ENCODE peak calls at places on chromosomes 6 and 20, in ten cellular contexts. V, R, K, G, I, O, H, S, T and C are unnamed samples.

GRCh38 chr6:40112350-40112749 is 178.1 kb upstream of the MOCS1 start:
- DNase-seq in V (no peak), R (no peak), K (no peak), G (no peak), I (no peak), O (no peak), H (no peak), S (no peak), T (no peak), C (no peak)

GRCh38 chr20:58277578-58278344 is 31.8 kb upstream of the RAB22A start:
- DNase-seq in V (no peak), R (no peak), K (no peak), G (no peak), I (no peak), O (no peak), H (no peak), S (no peak), T (no peak), C (no peak)

GRCh38 chr20:6122111-6122872 is 538 bp downstream of the FERMT1 start:
- DNase-seq in V (peak), R (no peak), K (no peak), G (no peak), I (no peak), O (no peak), H (no peak), S (no peak), T (peak), C (no peak)

GRCh38 chr6:99790679-99791078 is 184.0 kb downstream of the PRDM13 start:
- DNase-seq in V (no peak), R (no peak), K (no peak), G (no peak), I (no peak), O (no peak), H (no peak), S (no peak), T (no peak), C (no peak)

GRCh38 chr6:6925391-6926164 is 182.2 kb upstream of the RREB1 start:
- DNase-seq in V (no peak), R (no peak), K (no peak), G (no peak), I (no peak), O (no peak), H (no peak), S (no peak), T (no peak), C (no peak)

GRCh38 chr6:142952614-142953013 is 7.6 kb upstream of the HIVEP2 start:
- DNase-seq in V (no peak), R (no peak), K (no peak), G (no peak), I (no peak), O (no peak), H (peak), S (no peak), T (peak), C (no peak)

GRCh38 chr6:81894788-81895221 is 142.3 kb upstream of the TENT5A start:
- DNase-seq in V (no peak), R (peak), K (no peak), G (no peak), I (no peak), O (no peak), H (no peak), S (no peak), T (no peak), C (no peak)

GRCh38 chr6:140480852-140481251 is 1106.4 kb upstream of the CITED2 start:
- DNase-seq in V (no peak), R (no peak), K (no peak), G (no peak), I (no peak), O (no peak), H (no peak), S (no peak), T (no peak), C (no peak)

GRCh38 chr6:169427856-169428255 is 174.2 kb upstream of the THBS2 start:
- DNase-seq in V (no peak), R (no peak), K (no peak), G (no peak), I (no peak), O (no peak), H (no peak), S (no peak), T (no peak), C (no peak)

GRCh38 chr6:114033606-114034005 is 62.7 kb upstream of the HDAC2 start:
- DNase-seq in V (no peak), R (no peak), K (no peak), G (no peak), I (no peak), O (no peak), H (no peak), S (no peak), T (no peak), C (no peak)

GRCh38 chr20:40702504-40702903 is 13.5 kb upstream of the MAFB start:
- DNase-seq in V (no peak), R (no peak), K (no peak), G (no peak), I (no peak), O (peak), H (no peak), S (no peak), T (no peak), C (no peak)

GRCh38 chr20:40763646-40764295 is 74.7 kb upstream of the MAFB start:
- DNase-seq in V (no peak), R (peak), K (no peak), G (no peak), I (no peak), O (no peak), H (no peak), S (no peak), T (no peak), C (no peak)

GRCh38 chr6:48765352-48765961 is 654.5 kb upstream of the PTCHD4 start:
- DNase-seq in V (no peak), R (no peak), K (peak), G (no peak), I (no peak), O (no peak), H (no peak), S (peak), T (no peak), C (peak)

GRCh38 chr6:139711714-139712585 is 337.5 kb upstream of the CITED2 start:
- DNase-seq in V (no peak), R (no peak), K (no peak), G (no peak), I (no peak), O (no peak), H (no peak), S (no peak), T (no peak), C (no peak)

GRCh38 chr6:142254513-142254912 is 47.3 kb upstream of the ADGRG6 start:
- DNase-seq in V (no peak), R (no peak), K (no peak), G (no peak), I (no peak), O (no peak), H (no peak), S (no peak), T (no peak), C (no peak)

DNA sequence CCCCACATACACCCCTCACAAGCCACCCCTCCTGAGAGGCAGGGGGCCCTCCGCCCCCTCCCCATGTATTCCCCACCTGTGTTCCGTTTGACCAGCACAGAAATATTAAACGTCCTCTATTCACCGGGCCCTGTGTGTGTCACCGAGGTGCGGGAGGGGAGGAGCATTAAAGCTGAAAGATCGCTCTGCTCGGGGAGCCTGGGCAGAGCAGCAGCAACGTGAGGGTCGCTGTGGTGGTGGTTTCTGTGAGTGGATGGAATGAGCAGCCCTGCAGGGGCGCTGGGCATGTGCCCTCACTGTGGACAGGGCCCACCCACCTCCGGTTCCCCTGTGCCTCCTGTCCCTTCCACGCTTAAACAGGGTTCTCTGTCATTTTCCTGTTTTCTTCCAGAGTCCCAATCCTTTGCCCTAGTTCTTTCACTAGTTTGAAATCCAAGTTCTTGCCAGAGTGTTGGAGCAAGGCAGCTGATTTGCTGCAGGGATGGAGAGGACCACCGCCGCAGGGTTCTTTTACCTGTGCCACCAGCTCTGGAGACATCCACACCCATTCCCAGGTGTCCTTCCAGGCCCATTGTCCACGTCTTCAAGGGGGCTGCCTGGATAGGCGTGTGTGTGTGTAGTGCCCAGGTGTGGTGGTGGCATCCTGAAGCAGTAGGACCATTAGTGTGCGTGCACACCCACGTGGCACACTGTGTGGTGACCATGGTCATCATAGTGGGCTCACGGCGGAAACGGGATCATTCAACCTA is 37.6 kb upstream of the MDFI start:
- DNase-seq in V (no peak), R (no peak), K (no peak), G (no peak), I (no peak), O (no peak), H (peak), S (no peak), T (no peak), C (no peak)
- TF ChIP-seq POLR2AphosphoS5 in V (no peak), R (no peak), K (no peak), G (no peak), I (no peak), O (no peak), H (no peak), S (no peak), T (no peak), C (no peak)

GRCh38 chr6:22569281-22570184 is at the start of gene HDGFL1:
- DNase-seq in V (no peak), R (no peak), K (no peak), G (no peak), I (no peak), O (no peak), H (peak), S (no peak), T (no peak), C (no peak)
- TF ChIP-seq POLR2A in V (no peak), R (no peak), K (no peak), G (no peak), I (no peak), O (no peak), H (no peak), S (no peak), T (no peak), C (no peak)

GRCh38 chr20:49578436-49578835 is 10.5 kb upstream of the PTGIS start:
- DNase-seq in V (no peak), R (no peak), K (no peak), G (no peak), I (no peak), O (no peak), H (peak), S (no peak), T (no peak), C (no peak)
- H3K27ac ChIP-seq in V (no peak), R (peak), K (no peak), G (no peak), I (no peak), O (no peak), H (no peak), S (no peak), T (no peak), C (no peak)

GRCh38 chr20:59322813-59323469 is 22.5 kb downstream of the EDN3 start:
- DNase-seq in V (no peak), R (no peak), K (no peak), G (no peak), I (no peak), O (no peak), H (no peak), S (no peak), T (no peak), C (no peak)
- TF ChIP-seq POLR2AphosphoS5 in V (no peak), R (no peak), K (no peak), G (no peak), I (no peak), O (no peak), H (no peak), S (no peak), T (no peak), C (no peak)

DNA sequence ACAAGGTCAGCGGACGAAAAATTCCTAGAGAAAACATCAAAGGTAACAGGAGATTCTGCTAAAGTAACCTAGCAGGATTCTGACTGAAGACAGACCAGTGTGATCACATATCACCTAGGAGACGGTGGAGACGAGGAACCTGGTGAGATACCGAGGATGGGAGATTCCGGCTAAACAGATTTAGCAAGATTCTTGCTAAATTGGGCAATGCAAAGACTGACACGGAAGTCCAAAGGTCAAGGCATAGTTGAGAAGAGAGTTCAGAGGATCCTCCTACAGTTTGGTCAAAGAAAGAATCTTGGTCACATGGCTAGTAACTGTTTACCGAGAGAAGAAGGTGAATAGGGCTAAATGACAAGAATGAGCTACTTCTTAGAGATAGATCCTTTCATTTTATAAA is 61.1 kb downstream of the TMEM170B start:
- DNase-seq in V (no peak), R (no peak), K (no peak), G (no peak), I (no peak), O (no peak), H (no peak), S (no peak), T (no peak), C (no peak)
- TF ChIP-seq POLR2A in V (no peak), R (no peak), K (no peak), G (no peak), I (no peak), O (no peak), H (no peak), S (no peak), T (no peak), C (no peak)

DNA sequence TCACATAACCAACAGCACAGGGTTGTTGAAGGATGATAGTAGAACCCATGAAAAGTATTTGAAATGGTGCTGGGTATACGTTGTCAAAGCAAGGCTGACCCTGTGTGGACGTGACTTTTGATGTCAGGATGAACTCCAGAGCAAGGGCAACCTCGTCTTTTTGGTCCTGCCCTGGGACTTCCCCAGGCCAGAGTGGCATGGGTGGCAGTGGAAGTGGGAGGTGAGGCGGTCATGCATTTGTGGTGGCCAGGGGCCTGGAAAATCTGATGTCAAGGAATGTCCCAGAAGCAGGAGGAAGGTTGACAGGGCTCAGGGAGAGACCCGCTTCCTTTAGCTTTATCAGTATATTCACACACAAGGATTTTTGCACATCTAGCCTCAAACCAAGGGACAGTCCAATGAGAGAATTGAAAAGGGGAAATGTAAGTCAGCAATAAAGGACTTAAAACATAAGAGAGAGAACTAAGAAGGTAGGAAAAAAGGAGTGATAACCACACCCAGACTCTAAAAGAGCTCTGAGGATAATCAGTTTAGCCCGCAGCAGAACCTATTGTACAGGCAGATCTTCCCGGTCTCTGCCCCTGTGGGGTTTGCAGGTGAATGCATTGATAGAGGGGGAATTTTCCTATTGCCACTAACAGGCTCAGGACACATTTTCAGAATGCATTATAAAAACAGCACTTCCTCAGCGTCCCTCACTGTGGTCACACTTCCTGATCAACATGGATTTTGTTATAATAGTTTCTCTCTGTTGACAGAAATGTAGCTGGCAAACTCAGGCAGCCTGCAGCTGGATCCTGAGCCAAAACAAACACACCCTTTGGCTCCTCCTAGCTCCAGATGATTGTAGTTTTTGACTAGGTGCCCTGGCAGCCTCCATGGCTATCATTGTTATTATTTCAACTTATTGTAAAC is 98.7 kb upstream of the HDGFL1 start:
- DNase-seq in V (peak), R (peak), K (no peak), G (no peak), I (no peak), O (no peak), H (no peak), S (no peak), T (peak), C (peak)
- H3K27ac ChIP-seq in V (no peak), R (peak), K (no peak), G (peak), I (no peak), O (no peak), H (peak), S (no peak), T (peak), C (peak)

GRCh38 chr6:13872681-13873080 is 52.1 kb upstream of the RNF182 start:
- DNase-seq in V (no peak), R (no peak), K (no peak), G (no peak), I (peak), O (no peak), H (no peak), S (no peak), T (no peak), C (no peak)

GRCh38 chr6:13874191-13874549 is 50.6 kb upstream of the RNF182 start:
- DNase-seq in V (no peak), R (no peak), K (no peak), G (no peak), I (no peak), O (no peak), H (no peak), S (no peak), T (no peak), C (no peak)

GRCh38 chr6:13870185-13870584 is 54.6 kb upstream of the RNF182 start:
- DNase-seq in V (no peak), R (no peak), K (no peak), G (no peak), I (no peak), O (no peak), H (no peak), S (no peak), T (no peak), C (no peak)

GRCh38 chr6:13877116-13877515 is 47.6 kb upstream of the RNF182 start:
- DNase-seq in V (no peak), R (no peak), K (no peak), G (no peak), I (no peak), O (no peak), H (no peak), S (no peak), T (no peak), C (no peak)

GRCh38 chr6:13873288-13874190 is 51.2 kb upstream of the RNF182 start:
- DNase-seq in V (peak), R (peak), K (peak), G (peak), I (peak), O (peak), H (peak), S (peak), T (peak), C (peak)
- TF ChIP-seq POLR2AphosphoS5 in V (peak), R (no peak), K (no peak), G (no peak), I (peak), O (no peak), H (peak), S (no peak), T (no peak), C (no peak)